ENCODE peak calls at places on chromosome 10, in four cellular contexts. S is heart left ventricle, F is left lung, B is ovary. H is an unnamed sample.

GRCh38 chr10:110226926-110227641 is 19.7 kb downstream of the MXI1 start:
- DNase-seq in F (peak; percentile 78), B (peak; percentile 84), S (peak; percentile 78), H (peak; percentile 83)

GRCh38 chr10:35079763-35080162 is 10.4 kb downstream of the CUL2 start:
- DNase-seq in S (no peak), F (no peak), B (no peak), H (no peak)

GRCh38 chr10:30231071-30231652 is 117.9 kb downstream of the MTPAP start:
- DNase-seq in B (no peak), F (no peak), S (no peak), H (no peak)

GRCh38 chr10:12635127-12635541 is 285.8 kb downstream of the CAMK1D start:
- DNase-seq in S (no peak), B (no peak), F (no peak), H (no peak)

GRCh38 chr10:50322075-50322474 is 70.8 kb upstream of the ASAH2 start:
- DNase-seq in F (no peak), B (no peak), S (no peak), H (no peak)

GRCh38 chr10:30980951-30981616 is 50.6 kb downstream of the ZNF438 start:
- DNase-seq in F (no peak), B (no peak), S (peak; percentile 75), H (no peak)

GRCh38 chr10:76453997-76454396 is 1022.6 kb downstream of the LRMDA start:
- DNase-seq in B (no peak), S (no peak), F (no peak), H (no peak)

GRCh38 chr10:114045071-114045737 is 1.5 kb downstream of the ADRB1 start:
- DNase-seq in B (no peak), S (peak; percentile 43), F (peak; percentile 43), H (peak; percentile 80)

GRCh38 chr10:60417024-60417423 is 27.3 kb upstream of the ANK3 start:
- DNase-seq in F (no peak), B (no peak), S (no peak), H (no peak)

GRCh38 chr10:96288151-96288621 is 16.0 kb upstream of the DNTT start:
- DNase-seq in F (no peak), B (no peak), S (no peak), H (no peak)

GRCh38 chr10:132653721-132654120 is 116.1 kb downstream of the INPP5A start:
- DNase-seq in F (no peak), S (no peak), B (peak; percentile 24), H (peak; percentile 24)

GRCh38 chr10:26439436-26440090 is 1.4 kb downstream of the APBB1IP start:
- DNase-seq in F (no peak), B (no peak), S (no peak), H (no peak)

GRCh38 chr10:65611592-65611991 is 1314.2 kb upstream of the LRRTM3 start:
- DNase-seq in B (no peak), F (no peak), S (no peak), H (no peak)

GRCh38 chr10:28179490-28180099 is 123.3 kb downstream of the MPP7 start:
- DNase-seq in S (no peak), F (no peak), B (no peak), H (no peak)

GRCh38 chr10:48231178-48231577 is 43.3 kb downstream of the FRMPD2 start:
- DNase-seq in S (no peak), F (no peak), B (no peak), H (no peak)

GRCh38 chr10:990808-991207 is 2.6 kb downstream of the GTPBP4 start:
- DNase-seq in S (no peak), B (no peak), F (no peak), H (no peak)

GRCh38 chr10:104322416-104322782 is 15.9 kb downstream of the ITPRIP start:
- DNase-seq in B (no peak), S (no peak), F (peak; percentile 68), H (no peak)

GRCh38 chr10:50582766-50583762 is 40.7 kb downstream of the SGMS1 start:
- DNase-seq in F (no peak), B (no peak), S (no peak), H (no peak)

GRCh38 chr10:70866424-70866823 is 21.9 kb downstream of the PCBD1 start:
- DNase-seq in F (peak; percentile 61), S (no peak), B (no peak), H (peak; percentile 60)

GRCh38 chr10:86411281-86411841 is 44.8 kb upstream of the GRID1 start:
- DNase-seq in S (no peak), F (no peak), B (no peak), H (no peak)

GRCh38 chr10:17655567-17656146 is 11.7 kb downstream of the STAM start:
- DNase-seq in B (no peak), S (no peak), F (no peak), H (no peak)

GRCh38 chr10:121624778-121625330 is 26.6 kb upstream of the FGFR2 start:
- DNase-seq in F (no peak), B (no peak), S (no peak), H (no peak)

GRCh38 chr10:121631296-121631695 is 33.1 kb upstream of the FGFR2 start:
- DNase-seq in F (no peak), B (no peak), S (no peak), H (no peak)

GRCh38 chr10:121633056-121633455 is 34.8 kb upstream of the FGFR2 start:
- DNase-seq in F (no peak), S (no peak), B (no peak), H (no peak)

GRCh38 chr10:121628859-121629258 is 30.6 kb upstream of the FGFR2 start:
- DNase-seq in S (no peak), F (no peak), B (no peak), H (no peak)

DNA sequence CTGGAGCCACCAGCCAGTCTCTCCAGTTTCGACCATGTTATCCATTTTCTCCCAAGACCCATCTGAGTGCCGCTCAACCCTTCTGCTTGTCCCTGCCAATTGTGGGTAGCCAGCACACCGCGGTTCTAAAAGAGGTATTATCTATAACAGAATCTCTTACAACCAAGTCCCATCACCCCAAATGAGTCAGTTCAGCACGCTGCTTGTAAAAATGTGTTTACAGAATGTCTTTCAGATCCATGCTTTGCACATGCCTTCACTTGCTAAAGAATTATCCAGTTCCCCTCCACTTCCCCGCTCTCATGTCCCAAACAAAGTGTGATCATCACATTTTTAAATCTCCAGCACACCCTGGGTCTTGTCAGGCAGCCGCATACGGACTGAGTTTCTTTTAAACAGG is 29.6 kb upstream of the FGFR2 start:
- DNase-seq in B (no peak), S (no peak), F (no peak), H (no peak)
- H3K27ac ChIP-seq in B (no peak overlapping the region), S (no peak overlapping the region), F (no peak overlapping the region), H (no peak overlapping the region)

GRCh38 chr10:89241491-89242339 is 9.9 kb downstream of the LIPA start:
- DNase-seq in S (no peak), F (no peak), B (no peak), H (no peak)
- H3K27ac ChIP-seq in S (no peak overlapping the region), F (peak overlapping the region; percentile 72), B (no peak overlapping the region), H (no peak overlapping the region)

DNA sequence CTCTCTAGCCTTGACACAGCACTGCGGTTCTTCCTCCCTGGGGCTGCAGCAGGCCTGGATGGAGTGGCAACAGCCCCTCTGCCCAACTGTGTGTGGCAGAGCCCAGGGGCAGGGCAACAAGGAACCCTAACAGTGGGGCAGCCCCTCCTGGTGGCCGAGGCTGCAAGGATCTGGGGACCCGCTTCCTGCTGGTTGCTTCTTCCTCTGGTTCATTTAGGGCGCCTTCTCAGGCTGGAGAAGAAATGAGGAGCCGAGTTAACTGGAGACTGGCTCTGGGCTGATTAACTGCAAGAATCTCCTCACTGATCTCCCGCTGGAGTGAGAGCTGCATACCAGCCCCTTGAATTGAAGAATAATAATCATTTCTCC is 80.1 kb upstream of the EMX2 start:
- DNase-seq in F (no peak), B (no peak), S (no peak), H (no peak)
- H3K27ac ChIP-seq in F (no peak overlapping the region), B (no peak overlapping the region), S (no peak overlapping the region), H (no peak overlapping the region)

GRCh38 chr10:3926268-3926667 is 141.3 kb upstream of the KLF6 start:
- DNase-seq in B (no peak), F (no peak), S (no peak), H (no peak)

GRCh38 chr10:3923033-3923432 is 138.0 kb upstream of the KLF6 start:
- DNase-seq in B (no peak), F (no peak), S (no peak), H (no peak)

GRCh38 chr10:3924344-3924743 is 139.3 kb upstream of the KLF6 start:
- DNase-seq in F (no peak), B (no peak), S (no peak), H (no peak)

GRCh38 chr10:3926675-3927525 is 141.9 kb upstream of the KLF6 start:
- DNase-seq in F (no peak), S (no peak), B (no peak), H (no peak)

DNA sequence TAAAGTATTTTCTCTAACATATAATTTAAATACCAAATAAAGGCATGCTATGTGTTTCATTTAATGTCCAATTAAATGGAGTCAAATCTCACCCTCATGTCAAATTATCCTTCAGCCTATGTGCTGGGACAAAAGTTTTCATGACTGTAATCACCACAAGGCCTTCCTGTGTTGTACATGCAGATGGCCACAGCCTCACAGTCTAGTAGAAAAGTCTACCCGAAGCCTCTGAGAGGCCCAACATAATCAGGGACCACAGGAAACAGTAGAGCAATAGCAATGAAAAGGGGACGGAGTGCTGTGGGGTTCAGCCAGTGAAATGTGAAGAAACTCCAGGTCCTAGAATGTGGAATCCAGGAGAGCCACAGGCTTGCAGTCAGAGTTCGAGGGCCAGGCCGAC is 140.2 kb upstream of the KLF6 start:
- DNase-seq in S (no peak), F (no peak), B (no peak), H (no peak)
- H3K27ac ChIP-seq in S (no peak overlapping the region), F (no peak overlapping the region), B (no peak overlapping the region), H (no peak overlapping the region)

DNA sequence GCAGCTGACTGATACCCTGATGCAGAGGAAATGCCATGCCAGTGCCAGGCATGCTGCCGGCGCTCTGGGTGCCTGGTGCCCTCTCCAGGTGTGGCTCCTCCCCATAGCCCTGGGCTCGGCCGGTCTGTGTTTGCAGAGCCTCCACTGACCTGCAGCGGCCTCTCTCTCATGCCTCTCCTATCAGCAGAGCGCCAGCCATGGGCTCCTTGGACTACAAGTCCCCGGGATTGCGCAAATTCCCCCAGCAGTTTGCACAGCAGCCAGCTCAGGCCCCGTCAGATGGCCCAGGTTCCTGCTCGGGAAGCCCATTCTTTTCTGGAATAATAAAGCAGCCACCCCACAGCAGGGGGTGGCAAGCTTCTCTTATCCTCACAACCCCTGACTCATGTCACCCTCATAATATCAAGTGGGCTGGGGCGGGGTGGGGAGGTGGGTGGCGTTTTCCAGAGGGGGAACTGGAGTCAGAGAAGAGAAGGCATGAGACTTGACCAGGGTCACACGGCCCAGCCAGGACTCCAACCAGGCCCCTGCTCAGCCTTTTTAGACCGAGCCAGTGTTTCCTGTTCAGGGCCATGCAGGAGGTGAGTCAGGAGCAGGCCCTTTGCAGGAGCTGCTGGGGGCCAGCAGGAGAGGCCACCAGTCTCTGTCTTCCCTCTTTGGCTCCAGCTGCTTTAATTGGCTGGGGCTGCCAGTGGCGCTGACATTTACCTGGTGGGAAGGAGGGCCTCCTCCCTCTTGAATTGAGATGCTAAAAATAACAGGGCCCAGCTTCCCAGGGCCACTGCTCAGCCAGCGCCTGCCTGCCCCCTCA is 58.6 kb downstream of the ZMIZ1 start:
- DNase-seq in F (peak; percentile 93), S (peak; percentile 57), B (peak; percentile 65), H (peak; percentile 82)
- H3K27ac ChIP-seq in F (peak overlapping the region; percentile 19), S (peak overlapping the region; percentile 57), B (no peak overlapping the region), H (no peak overlapping the region)

DNA sequence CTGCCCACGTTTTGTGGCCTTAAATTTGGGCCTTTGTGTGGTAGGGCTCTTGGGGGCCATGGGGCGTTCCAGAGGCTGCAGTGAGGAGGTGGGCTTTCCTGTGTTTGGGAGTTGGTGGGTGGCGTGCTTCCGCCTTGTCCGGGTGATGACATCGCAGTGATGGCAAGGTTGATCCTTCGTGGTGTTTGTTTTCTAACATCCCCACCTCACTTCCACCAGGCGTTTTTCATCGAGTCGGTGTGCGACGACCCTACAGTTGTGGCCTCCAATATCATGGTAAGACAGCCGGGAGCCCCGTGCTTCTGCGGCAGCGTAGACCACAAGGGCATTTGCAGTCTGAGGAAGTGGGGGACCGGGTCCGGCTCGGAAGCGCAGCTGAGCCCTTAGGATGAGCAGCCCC is 14.2 kb downstream of the PFKFB3 start:
- DNase-seq in B (no peak), F (no peak), S (no peak), H (peak; percentile 57)
- H3K27ac ChIP-seq in B (no peak overlapping the region), F (no peak overlapping the region), S (no peak overlapping the region), H (no peak overlapping the region)

H was measured in aorta.